ENCODE peak calls at places on chromosomes 11 and 22, in ten cellular contexts. M is HTR-8/SVneo; X is activated effector memory CD4-positive, alpha-beta T cell treated with Interleukin-2 at 50 U/mL for 16 hours; G is NCI-H1092; R is CD4-positive, alpha-beta memory T cell; Y is uterus; V is ureter; I is T follicular helper cell; P is right lobe of liver; C is heart left ventricle. U is an unnamed sample.

GRCh38 chr11:34356918-34357645 is 728 bp downstream of the ABTB2 start:
- DNase-seq in M (no peak), I (peak), G (peak), C (peak), P (peak), R (peak), X (peak), Y (peak), V (peak), U (no peak)

GRCh38 chr11:68441466-68442230 is 18.9 kb upstream of the PPP6R3 start:
- DNase-seq in P (no peak), G (no peak), V (no peak), Y (no peak), R (no peak), I (no peak), X (no peak), C (no peak), M (no peak), U (no peak)

GRCh38 chr22:25388415-25388814 is 169.0 kb downstream of the CRYBB2 start:
- DNase-seq in C (no peak), M (no peak), P (no peak), Y (no peak), V (no peak), X (no peak), G (no peak), R (no peak), I (no peak), U (no peak)

GRCh38 chr11:12201016-12201985 is 90.9 kb downstream of the MICAL2 start:
- DNase-seq in V (no peak), I (no peak), P (peak), G (no peak), R (no peak), C (peak), M (peak), X (no peak), Y (peak), U (no peak)

GRCh38 chr22:30523646-30524489 is 18.4 kb upstream of the SEC14L4 start:
- DNase-seq in M (no peak), R (no peak), X (no peak), P (no peak), I (no peak), G (no peak), C (no peak), Y (no peak), V (no peak), U (no peak)

GRCh38 chr11:19800162-19800561 is 87.5 kb downstream of the NAV2 start:
- DNase-seq in C (no peak), M (peak), I (no peak), Y (no peak), P (no peak), X (no peak), R (no peak), V (no peak), G (no peak), U (no peak)

GRCh38 chr11:43508511-43508918 is 149.8 kb downstream of the TTC17 start:
- DNase-seq in R (no peak), P (no peak), Y (no peak), I (no peak), C (no peak), X (no peak), G (no peak), V (no peak), M (no peak), U (no peak)

GRCh38 chr11:48110509-48110766 is 106.2 kb upstream of the OR4B1 start:
- DNase-seq in P (no peak), Y (no peak), G (no peak), I (no peak), M (no peak), R (no peak), V (no peak), C (no peak), X (no peak), U (no peak)

GRCh38 chr11:108985611-108986279 is 320.9 kb downstream of the DDX10 start:
- DNase-seq in R (no peak), V (no peak), M (peak), P (no peak), C (no peak), I (no peak), Y (no peak), G (no peak), X (no peak), U (no peak)

GRCh38 chr22:17102297-17102667 is 17.5 kb downstream of the IL17RA start:
- DNase-seq in R (no peak), G (no peak), Y (no peak), V (no peak), M (no peak), P (no peak), C (no peak), I (no peak), X (no peak), U (no peak)

GRCh38 chr11:102225689-102226562 is 91.4 kb upstream of the BIRC3 start:
- DNase-seq in I (no peak), G (no peak), R (no peak), P (no peak), Y (no peak), M (peak), X (no peak), V (no peak), C (no peak), U (no peak)

GRCh38 chr22:44437493-44438015 is 60.5 kb downstream of the RTL6 start:
- DNase-seq in R (no peak), Y (no peak), X (no peak), P (no peak), V (no peak), M (no peak), C (no peak), I (no peak), G (no peak), U (no peak)

GRCh38 chr11:46279393-46280099 is 2.1 kb downstream of the CREB3L1 start:
- DNase-seq in R (no peak), X (no peak), G (peak), Y (peak), C (peak), V (no peak), P (no peak), I (no peak), M (no peak), U (no peak)

GRCh38 chr22:19174106-19175025 is 4.2 kb downstream of the SLC25A1 start:
- DNase-seq in R (no peak), G (no peak), C (no peak), X (no peak), M (no peak), I (no peak), P (peak), V (no peak), Y (peak), U (no peak)

GRCh38 chr11:118151421-118151820 is 1.2 kb downstream of the SCN4B start:
- DNase-seq in R (no peak), X (no peak), Y (no peak), V (no peak), I (no peak), M (no peak), P (no peak), C (no peak), G (no peak), U (no peak)

GRCh38 chr11:102810943-102811528 is 13.1 kb upstream of the MMP1 start:
- DNase-seq in P (no peak), R (no peak), G (no peak), C (no peak), M (peak), I (no peak), X (no peak), Y (no peak), V (no peak), U (no peak)

GRCh38 chr11:65298131-65298535 is 16.5 kb upstream of the CDC42EP2 start:
- DNase-seq in G (no peak), R (no peak), P (no peak), I (no peak), C (peak), Y (peak), V (peak), M (no peak), X (no peak), U (no peak)

GRCh38 chr11:123979311-123979710 is 1.7 kb upstream of the OR10S1 start:
- DNase-seq in P (no peak), I (no peak), G (no peak), Y (no peak), V (no peak), M (no peak), R (no peak), X (no peak), C (no peak), U (no peak)

GRCh38 chr11:61091373-61092279 is 10.7 kb upstream of the CD5 start:
- DNase-seq in G (no peak), M (no peak), C (no peak), Y (peak), V (no peak), P (no peak), X (no peak), I (no peak), R (no peak), U (no peak)

GRCh38 chr11:1942541-1943260 is 4.4 kb upstream of the MRPL23 start:
- DNase-seq in R (no peak), V (peak), Y (peak), I (no peak), X (no peak), M (no peak), G (no peak), P (peak), C (peak), U (no peak)

GRCh38 chr11:27656806-27657483 is 43.3 kb downstream of the BDNF start:
- DNase-seq in R (no peak), Y (no peak), G (no peak), V (no peak), C (no peak), I (no peak), M (no peak), X (no peak), P (no peak), U (no peak)

GRCh38 chr22:43488031-43488892 is 76.4 kb downstream of the MPPED1 start:
- DNase-seq in V (no peak), G (no peak), X (no peak), Y (no peak), P (no peak), I (no peak), C (no peak), M (no peak), R (no peak), U (no peak)

GRCh38 chr11:69167916-69168691 is 12.4 kb downstream of the SMIM38 start:
- DNase-seq in I (no peak), G (no peak), Y (no peak), V (no peak), C (no peak), X (no peak), M (no peak), R (no peak), P (no peak), U (no peak)

GRCh38 chr22:19807161-19807913 is 46.8 kb downstream of the TBX1 start:
- DNase-seq in R (no peak), X (no peak), G (no peak), V (no peak), M (no peak), P (no peak), I (no peak), Y (peak), C (no peak), U (no peak)